ENCODE peak calls at places on chromosomes 11 and 22, in six cellular contexts. B is IMR-90, T is right cardiac atrium, J is upper lobe of right lung, G is tibial artery, C is astrocyte. P is an unnamed sample. For H3K9me3, the result is how much of the 10 kb centered on the place peaks cover.

GRCh38 chr11:68593441-68593840 is 90.9 kb upstream of the GAL start:
- DNase-seq in J (no peak), T (no peak), B (no peak), C (no peak), G (no peak), P (no peak)

GRCh38 chr11:35800970-35801953 is 138.7 kb downstream of the TRIM44 start:
- DNase-seq in C (no peak), J (no peak), G (no peak), B (no peak), T (no peak), P (no peak)

GRCh38 chr11:61138940-61139339 is 22.3 kb downstream of the VPS37C start:
- DNase-seq in G (no peak), B (peak), C (peak), J (no peak), T (no peak), P (no peak)

GRCh38 chr11:19244621-19245020 is 3.9 kb upstream of the E2F8 start:
- DNase-seq in J (no peak), G (no peak), B (no peak), C (no peak), T (no peak), P (no peak)

GRCh38 chr11:48034926-48035876 is 54.8 kb downstream of the PTPRJ start:
- DNase-seq in C (no peak), G (peak), T (peak), B (no peak), J (no peak), P (no peak)

GRCh38 chr11:103910721-103911120 is 125.7 kb upstream of the DDI1 start:
- DNase-seq in B (no peak), G (no peak), C (no peak), J (no peak), T (no peak), P (no peak)

GRCh38 chr11:58968251-58968711 is 29.0 kb downstream of the GLYATL1 start:
- DNase-seq in G (no peak), J (no peak), B (no peak), T (no peak), C (no peak), P (no peak)

GRCh38 chr11:121206810-121207209 is 85.8 kb upstream of the SC5D start:
- DNase-seq in G (no peak), B (no peak), T (no peak), C (no peak), J (no peak), P (no peak)

GRCh38 chr11:121104223-121104831 is 3.3 kb downstream of the TECTA start:
- DNase-seq in T (peak), B (no peak), G (no peak), J (no peak), C (no peak), P (no peak)

GRCh38 chr22:38345782-38346181 is 28.5 kb upstream of the CSNK1E start:
- DNase-seq in G (no peak), T (no peak), C (no peak), B (no peak), J (peak), P (no peak)

GRCh38 chr22:44340271-44341239 is 27.8 kb upstream of the SHISAL1 start:
- DNase-seq in C (no peak), J (no peak), G (no peak), B (no peak), T (no peak), P (no peak)

GRCh38 chr11:120523196-120523595 is 11.6 kb downstream of the GRIK4 start:
- DNase-seq in G (no peak), J (peak), B (no peak), C (no peak), T (no peak), P (no peak)

GRCh38 chr22:43186272-43187170 is at the start of gene TTLL12:
- DNase-seq in C (no peak), T (peak), B (peak), J (peak), G (peak), P (no peak)

GRCh38 chr22:35708453-35708852 is 9.2 kb upstream of the APOL5 start:
- DNase-seq in C (no peak), J (no peak), T (no peak), B (peak), G (no peak), P (no peak)

GRCh38 chr11:5280582-5281102 is 10.9 kb upstream of the HBE1 start:
- DNase-seq in T (peak), G (peak), J (no peak), B (peak), C (peak), P (no peak)

GRCh38 chr22:42185915-42186439 is 55.4 kb upstream of the CYP2D6 start:
- DNase-seq in C (no peak), T (no peak), G (no peak), J (no peak), B (no peak), P (no peak)

DNA sequence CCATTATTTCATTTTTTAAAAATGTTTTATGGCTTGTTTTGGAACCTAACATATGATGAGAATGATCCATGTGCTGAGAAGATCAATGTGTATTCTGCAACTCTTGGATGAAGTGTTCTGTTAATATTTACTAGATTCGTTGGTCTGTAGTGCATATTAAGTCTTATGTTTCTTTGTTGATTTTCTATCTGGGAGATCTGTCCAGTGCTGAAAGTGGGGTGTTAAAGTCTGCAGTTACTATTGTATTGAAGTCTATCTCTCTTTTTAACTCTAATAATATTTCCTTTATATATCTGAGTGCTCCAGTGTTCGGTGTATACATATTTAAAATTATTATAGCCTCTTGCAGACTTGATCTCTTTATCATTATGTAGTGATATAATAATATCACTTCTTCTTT is 11.9 kb downstream of the PATE3 start:
- DNase-seq in C (no peak), J (no peak), B (no peak), T (no peak), G (no peak), P (no peak)
- H3K9me3 ChIP-seq in C (under half), J (under half), B (under half), T (under half), G (under half), P (under half)

GRCh38 chr11:63923319-63923718 is 6.4 kb upstream of the RCOR2 start:
- DNase-seq in J (no peak), B (no peak), C (no peak), T (no peak), G (no peak), P (no peak)

GRCh38 chr11:63920126-63920869 is 3.3 kb upstream of the RCOR2 start:
- DNase-seq in B (no peak), G (peak), C (no peak), T (peak), J (peak), P (no peak)

GRCh38 chr11:63919267-63920125 is 2.5 kb upstream of the RCOR2 start:
- DNase-seq in B (no peak), J (no peak), T (peak), C (no peak), G (no peak), P (no peak)

GRCh38 chr11:63920870-63921417 is 4.0 kb upstream of the RCOR2 start:
- DNase-seq in B (no peak), J (no peak), C (no peak), T (no peak), G (no peak), P (no peak)

DNA sequence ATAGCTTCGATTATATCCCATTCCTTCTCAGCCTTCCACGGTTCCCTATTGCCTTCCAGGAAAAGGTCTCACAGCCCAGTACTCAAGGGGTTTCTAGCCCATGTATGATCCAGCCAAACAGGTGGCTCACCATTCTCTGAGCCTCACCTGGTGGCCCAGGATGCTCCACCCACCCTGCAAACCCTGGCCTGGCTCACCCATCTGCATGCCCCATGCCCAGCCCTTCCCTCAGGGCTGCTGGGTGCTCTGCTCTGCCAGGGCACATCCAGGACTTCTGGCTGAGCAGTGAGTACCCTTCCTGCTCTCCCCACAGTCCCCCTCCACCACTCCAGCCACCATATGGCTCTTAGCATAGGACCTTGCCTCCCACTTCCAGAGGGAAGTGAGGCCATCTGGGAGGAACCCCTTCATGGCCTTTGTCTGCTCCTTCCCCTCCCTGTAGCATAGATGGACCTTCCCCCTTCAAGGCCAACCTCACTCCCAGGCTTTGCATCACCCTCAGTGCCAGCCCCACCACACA is 5.8 kb upstream of the RCOR2 start:
- DNase-seq in J (no peak), C (no peak), T (no peak), B (no peak), G (no peak), P (no peak)
- H3K9me3 ChIP-seq in J (under half), C (under half), T (under half), B (under half), G (under half), P (under half)

GRCh38 chr11:134752526-134752925 is 340.5 kb upstream of the B3GAT1 start:
- DNase-seq in T (no peak), B (no peak), G (no peak), J (no peak), C (no peak), P (no peak)

GRCh38 chr11:134750619-134751018 is 338.6 kb upstream of the B3GAT1 start:
- DNase-seq in B (no peak), J (no peak), T (no peak), C (no peak), G (no peak), P (no peak)

GRCh38 chr11:134752964-134753804 is 341.1 kb upstream of the B3GAT1 start:
- DNase-seq in B (no peak), C (no peak), J (no peak), G (no peak), T (no peak), P (no peak)

GRCh38 chr11:134751825-134752224 is 339.8 kb upstream of the B3GAT1 start:
- DNase-seq in B (no peak), T (no peak), C (no peak), J (no peak), G (no peak), P (no peak)

DNA sequence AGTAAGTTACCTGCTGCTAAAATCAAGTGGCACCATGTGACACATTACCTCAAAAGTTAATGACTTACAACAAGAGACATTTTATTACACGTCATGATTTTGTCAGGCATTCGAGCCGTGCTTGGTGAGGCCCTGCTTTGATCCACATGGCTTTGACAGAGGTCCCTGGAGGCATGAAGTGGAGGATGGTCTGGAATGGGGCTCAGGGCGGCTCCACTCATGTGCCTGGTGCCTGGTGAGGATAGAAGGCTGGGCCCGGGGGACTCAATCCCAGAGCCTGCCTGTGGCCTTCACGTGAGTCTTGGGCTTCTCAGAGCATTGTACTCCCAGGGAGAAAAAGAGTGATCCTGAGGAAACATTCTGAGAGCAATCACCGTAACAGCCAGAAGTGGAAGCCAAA is 339.1 kb upstream of the B3GAT1 start:
- DNase-seq in G (no peak), T (no peak), J (no peak), C (no peak), B (no peak), P (no peak)
- H3K9me3 ChIP-seq in G (under half), T (under half), J (under half), C (under half), B (under half), P (under half)

DNA sequence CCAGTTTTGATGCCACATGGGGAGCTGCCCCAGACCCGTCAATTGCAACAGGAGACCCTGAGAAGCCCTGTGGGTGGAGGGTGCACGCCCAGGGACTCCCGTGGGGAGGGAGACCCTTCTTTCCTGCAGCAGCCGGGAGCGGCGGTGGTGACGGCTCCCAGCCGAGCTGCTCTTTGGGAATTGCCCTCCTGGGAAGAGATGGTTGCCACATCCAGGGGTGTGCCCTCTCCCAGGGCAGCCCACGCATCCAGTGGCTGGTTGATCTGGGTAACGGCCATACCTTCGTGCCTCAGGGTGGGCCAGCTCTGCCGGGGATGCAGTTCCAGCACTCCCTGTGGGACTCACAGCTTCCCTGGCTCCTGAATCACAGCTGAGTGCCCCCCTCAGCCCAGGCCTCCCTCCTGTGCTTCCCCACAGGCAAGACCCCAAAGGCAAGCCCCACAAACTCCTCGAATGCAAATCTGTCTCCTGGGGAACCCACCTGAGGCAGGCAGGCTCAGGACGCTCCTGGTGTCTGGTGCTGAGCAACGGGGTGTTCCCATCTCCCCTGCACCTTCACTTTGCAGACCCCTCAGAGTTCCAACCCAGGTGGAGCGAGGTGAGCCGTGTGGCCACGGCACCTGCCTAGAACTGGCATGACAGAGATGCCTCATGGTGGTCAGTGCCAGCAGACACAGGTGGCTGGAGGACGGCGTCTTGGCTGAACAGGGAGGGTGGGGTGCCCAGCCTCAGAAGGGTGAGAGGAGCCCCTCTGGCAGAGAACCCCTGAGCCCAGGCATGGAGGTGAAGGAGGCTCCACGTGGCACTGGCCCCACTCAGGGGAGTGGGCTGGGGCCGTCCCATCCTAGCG is 1027.4 kb downstream of the BRD1 start:
- DNase-seq in T (no peak), G (no peak), B (no peak), J (peak), C (no peak), P (no peak)
- H3K9me3 ChIP-seq in T (under half), G (under half), B (half or more), J (under half), C (under half), P (under half)

DNA sequence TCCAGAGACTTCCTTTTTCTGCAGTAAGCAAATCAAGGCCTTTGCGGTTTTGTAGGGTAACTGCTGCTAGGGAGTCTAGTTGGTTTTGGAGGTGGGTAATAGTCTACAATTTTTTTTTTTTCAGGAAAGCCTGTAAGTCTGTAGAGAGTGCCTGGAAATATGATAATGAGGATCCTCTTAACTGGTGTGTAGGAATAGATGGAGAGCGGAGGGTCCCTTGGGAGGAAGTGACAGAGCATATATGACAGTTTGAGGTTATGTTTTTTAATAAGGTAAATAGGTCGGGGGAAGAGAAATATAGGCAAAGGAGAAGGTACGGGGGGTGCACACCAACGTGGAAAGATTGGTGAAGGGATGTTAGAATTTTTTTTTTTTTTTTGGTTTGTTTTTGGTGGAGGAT is 25.9 kb downstream of the ZNF195 start:
- DNase-seq in G (no peak), B (no peak), J (no peak), T (no peak), C (no peak), P (no peak)
- H3K9me3 ChIP-seq in G (under half), B (half or more), J (under half), T (under half), C (under half), P (under half)

GRCh38 chr11:114619659-114620173 is 24.1 kb upstream of the NXPE4 start:
- DNase-seq in J (no peak), G (no peak), B (no peak), C (no peak), T (no peak), P (no peak)

GRCh38 chr11:114615448-114616361 is 20.1 kb upstream of the NXPE4 start:
- DNase-seq in J (no peak), B (no peak), T (no peak), G (no peak), C (no peak), P (no peak)

GRCh38 chr11:114618139-114618538 is 22.6 kb upstream of the NXPE4 start:
- DNase-seq in J (no peak), C (no peak), B (no peak), T (no peak), G (no peak), P (no peak)

GRCh38 chr11:114616516-114616915 is 20.9 kb upstream of the NXPE4 start:
- DNase-seq in G (no peak), T (no peak), C (no peak), B (no peak), J (no peak), P (no peak)

DNA sequence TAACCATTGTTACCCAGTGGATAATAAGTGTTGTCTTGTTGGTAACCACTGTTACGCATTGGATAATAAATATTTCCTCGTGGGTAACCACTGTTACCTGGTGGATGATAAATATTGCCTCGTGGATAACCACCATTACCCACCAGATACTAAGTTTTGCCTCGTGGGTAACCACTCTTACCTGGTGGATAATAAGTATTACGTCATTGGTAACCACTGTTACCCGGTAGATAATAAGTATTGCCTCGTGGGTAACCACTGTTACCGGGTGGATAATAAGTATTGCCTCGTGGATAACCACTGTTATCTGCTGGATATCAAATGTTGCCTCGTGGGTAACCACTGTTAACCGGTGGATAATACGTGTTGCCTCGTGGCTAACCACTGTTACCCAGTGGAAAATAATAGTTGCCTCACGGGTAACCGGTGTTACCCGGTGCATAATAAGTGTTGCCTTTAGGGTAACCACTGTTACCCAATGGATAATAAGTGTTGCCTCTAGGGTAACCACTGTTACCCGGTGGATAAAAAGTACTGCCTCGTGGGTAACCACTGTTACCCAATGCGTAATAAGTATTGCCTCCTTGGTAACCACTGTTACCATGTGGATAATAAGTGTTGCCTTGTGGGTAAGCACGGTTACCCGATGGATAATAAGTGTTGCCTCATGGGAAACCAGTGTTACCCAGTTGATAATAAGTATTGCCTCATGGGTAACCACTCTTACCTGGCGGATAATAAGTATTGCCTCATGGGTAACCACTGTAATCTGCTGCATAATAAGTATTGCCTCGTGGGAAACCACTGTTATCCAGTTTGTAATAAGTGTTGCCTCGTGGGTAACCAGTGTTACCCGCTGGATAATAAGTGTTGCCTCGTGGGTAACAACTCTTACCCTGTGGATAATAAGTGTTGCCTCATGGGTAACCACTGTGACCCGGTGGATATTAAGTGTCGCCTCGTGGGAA is 21.9 kb upstream of the NXPE4 start:
- DNase-seq in G (no peak), T (no peak), J (no peak), C (no peak), B (no peak), P (no peak)
- H3K9me3 ChIP-seq in G (under half), T (under half), J (under half), C (under half), B (under half), P (under half)

DNA sequence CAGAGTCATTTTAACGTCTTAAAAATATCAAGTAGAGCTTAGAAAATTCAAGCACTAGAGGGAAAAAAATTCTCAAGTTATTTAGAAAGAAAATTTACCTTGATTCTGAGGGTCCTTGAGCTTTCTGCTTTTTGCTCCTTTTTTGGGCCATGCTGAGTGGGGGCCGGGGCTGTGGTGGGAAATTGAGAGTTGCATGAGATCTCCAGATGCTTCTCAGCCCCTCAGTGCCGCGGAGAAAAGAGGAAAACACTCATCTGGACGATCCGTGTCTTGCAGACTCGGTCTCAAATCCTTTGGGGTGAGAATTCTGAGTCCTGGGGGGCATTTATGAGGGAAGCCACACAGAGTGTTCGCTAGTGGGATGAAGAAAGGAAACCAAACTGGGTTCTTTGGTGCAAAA is 700.8 kb downstream of the TBC1D22A start:
- DNase-seq in J (no peak), C (no peak), T (no peak), B (no peak), G (no peak), P (no peak)
- H3K9me3 ChIP-seq in J (under half), C (under half), T (under half), B (under half), G (under half), P (under half)

GRCh38 chr11:34593085-34593484 is 27.8 kb upstream of the EHF start:
- DNase-seq in G (no peak), T (no peak), J (no peak), B (no peak), C (no peak), P (no peak)

GRCh38 chr11:34595391-34595790 is 25.5 kb upstream of the EHF start:
- DNase-seq in C (no peak), G (no peak), B (no peak), T (no peak), J (no peak), P (no peak)

GRCh38 chr11:34599406-34599901 is 21.4 kb upstream of the EHF start:
- DNase-seq in T (no peak), J (no peak), C (peak), G (no peak), B (peak), P (no peak)

GRCh38 chr11:34595960-34596359 is 24.9 kb upstream of the EHF start:
- DNase-seq in B (no peak), J (no peak), T (no peak), C (no peak), G (no peak), P (no peak)

GRCh38 chr11:34594603-34595002 is 26.3 kb upstream of the EHF start:
- DNase-seq in T (no peak), C (no peak), G (no peak), J (no peak), B (no peak), P (no peak)
- H3K9me3 ChIP-seq in T (under half), C (under half), G (under half), J (under half), B (under half), P (under half)

P was measured in esophagus squamous epithelium.